ENCODE peak calls at places on chromosomes 5 and 9, in six cellular contexts. K, Y, F, M, D and V are unnamed samples.

GRCh38 chr5:179165421-179166170 is 105.4 kb downstream of the ZNF354C start:
- DNase-seq in K (no peak), Y (no peak), F (no peak), M (no peak), D (no peak), V (no peak)

GRCh38 chr5:139751236-139751635 is 44.4 kb upstream of the PSD2 start:
- DNase-seq in K (no peak), Y (no peak), F (no peak), M (no peak), D (no peak), V (no peak)

GRCh38 chr5:179264641-179265528 is 80.4 kb downstream of the ADAMTS2 start:
- DNase-seq in K (no peak), Y (no peak), F (no peak), M (no peak), D (peak), V (no peak)

GRCh38 chr5:170266570-170267379 is 30.8 kb downstream of the LCP2 start:
- DNase-seq in K (no peak), Y (no peak), F (no peak), M (no peak), D (no peak), V (no peak)

GRCh38 chr9:109440797-109441287 is 57.3 kb downstream of the PTPN3 start:
- DNase-seq in K (peak), Y (no peak), F (peak), M (no peak), D (peak), V (no peak)

GRCh38 chr9:16442622-16443021 is 427.8 kb downstream of the BNC2 start:
- DNase-seq in K (no peak), Y (peak), F (no peak), M (no peak), D (no peak), V (no peak)

GRCh38 chr9:3708751-3709150 is 182.9 kb upstream of the RFX3 start:
- DNase-seq in K (no peak), Y (no peak), F (no peak), M (peak), D (no peak), V (no peak)

GRCh38 chr5:180387798-180388197 is 34.7 kb upstream of the GFPT2 start:
- DNase-seq in K (no peak), Y (no peak), F (no peak), M (no peak), D (no peak), V (no peak)

GRCh38 chr9:134642385-134643181 is 980 bp downstream of the COL5A1 start:
- DNase-seq in K (no peak), Y (no peak), F (no peak), M (no peak), D (no peak), V (no peak)

GRCh38 chr5:88660947-88661869 is 221.8 kb downstream of the MEF2C start:
- DNase-seq in K (peak), Y (no peak), F (peak), M (no peak), D (no peak), V (peak)

GRCh38 chr9:37390759-37391158 is 31.7 kb upstream of the GRHPR start:
- DNase-seq in K (peak), Y (peak), F (peak), M (peak), D (peak), V (peak)

GRCh38 chr9:114551750-114552685 is 35.6 kb upstream of the ATP6V1G1 start:
- DNase-seq in K (peak), Y (peak), F (no peak), M (no peak), D (peak), V (no peak)

GRCh38 chr5:147504001-147504400 is 5.9 kb downstream of the DPYSL3 start:
- DNase-seq in K (no peak), Y (no peak), F (no peak), M (no peak), D (no peak), V (no peak)

GRCh38 chr9:109251080-109251775 is 69.6 kb downstream of the EPB41L4B start:
- DNase-seq in K (peak), Y (no peak), F (no peak), M (no peak), D (peak), V (no peak)

GRCh38 chr5:107320851-107321250 is 349.9 kb downstream of the EFNA5 start:
- DNase-seq in K (no peak), Y (no peak), F (no peak), M (no peak), D (no peak), V (no peak)

GRCh38 chr9:126417007-126417406 is 90.4 kb downstream of the MVB12B start:
- DNase-seq in K (no peak), Y (no peak), F (no peak), M (no peak), D (no peak), V (no peak)

GRCh38 chr5:72543365-72543764 is 36.2 kb upstream of the ZNF366 start:
- DNase-seq in K (no peak), Y (no peak), F (no peak), M (no peak), D (no peak), V (no peak)

GRCh38 chr5:32332971-32333370 is 20.2 kb upstream of the MTMR12 start:
- DNase-seq in K (no peak), Y (no peak), F (no peak), M (no peak), D (no peak), V (no peak)

GRCh38 chr9:130766031-130766903 is 68.8 kb upstream of the ABL1 start:
- DNase-seq in K (no peak), Y (no peak), F (no peak), M (no peak), D (no peak), V (no peak)

GRCh38 chr5:19235101-19235584 is 752.9 kb downstream of the CDH18 start:
- DNase-seq in K (no peak), Y (no peak), F (no peak), M (no peak), D (no peak), V (no peak)

GRCh38 chr9:4741365-4742031 is 496 bp upstream of the AK3 start:
- DNase-seq in K (peak), Y (no peak), F (no peak), M (no peak), D (peak), V (peak)

GRCh38 chr5:141881886-141882285 is 3.7 kb upstream of the PCDH1 start:
- DNase-seq in K (no peak), Y (no peak), F (no peak), M (no peak), D (no peak), V (no peak)

GRCh38 chr5:32531885-32532520 is 53.4 kb upstream of the SUB1 start:
- DNase-seq in K (no peak), Y (peak), F (no peak), M (peak), D (peak), V (no peak)

GRCh38 chr9:83185517-83186192 is 122.7 kb upstream of the RASEF start:
- DNase-seq in K (no peak), Y (no peak), F (no peak), M (no peak), D (no peak), V (no peak)

GRCh38 chr5:106258591-106259125 is 1412.1 kb downstream of the EFNA5 start:
- DNase-seq in K (no peak), Y (no peak), F (no peak), M (no peak), D (no peak), V (no peak)

GRCh38 chr9:94199776-94200175 is 59.3 kb upstream of the ZNF169 start:
- DNase-seq in K (no peak), Y (no peak), F (no peak), M (no peak), D (no peak), V (no peak)

GRCh38 chr9:134025606-134026541 is 593 bp downstream of the BRD3OS start:
- DNase-seq in K (peak), Y (no peak), F (peak), M (no peak), D (peak), V (peak)

GRCh38 chr5:133524597-133524996 is 87.7 kb downstream of the FSTL4 start:
- DNase-seq in K (no peak), Y (no peak), F (no peak), M (no peak), D (no peak), V (no peak)

GRCh38 chr5:133520991-133521706 is 91.2 kb downstream of the FSTL4 start:
- DNase-seq in K (no peak), Y (no peak), F (no peak), M (no peak), D (no peak), V (no peak)

GRCh38 chr5:133525048-133525447 is 87.3 kb downstream of the FSTL4 start:
- DNase-seq in K (no peak), Y (no peak), F (no peak), M (no peak), D (no peak), V (no peak)

GRCh38 chr5:133523921-133524320 is 88.4 kb downstream of the FSTL4 start:
- DNase-seq in K (no peak), Y (no peak), F (no peak), M (no peak), D (no peak), V (no peak)

GRCh38 chr5:133523013-133523658 is 89.2 kb downstream of the FSTL4 start:
- DNase-seq in K (no peak), Y (no peak), F (no peak), M (no peak), D (no peak), V (no peak)
- TF ChIP-seq POLR2AphosphoS5 in K (no peak), Y (no peak), F (no peak), M (no peak), D (no peak), V (no peak)

GRCh38 chr5:34930527-34930844 is 1.1 kb downstream of the DNAJC21 start:
- DNase-seq in K (no peak), Y (no peak), F (no peak), M (no peak), D (no peak), V (no peak)

GRCh38 chr5:34929150-34929719 is at the start of gene DNAJC21:
- DNase-seq in K (peak), Y (peak), F (peak), M (peak), D (peak), V (peak)

GRCh38 chr5:34930870-34931269 is 1.5 kb downstream of the DNAJC21 start:
- DNase-seq in K (no peak), Y (no peak), F (no peak), M (no peak), D (no peak), V (no peak)

GRCh38 chr5:34928267-34928666 is 1.1 kb upstream of the DNAJC21 start:
- DNase-seq in K (no peak), Y (no peak), F (no peak), M (no peak), D (no peak), V (no peak)

GRCh38 chr5:34929720-34930526 is 564 bp downstream of the DNAJC21 start:
- DNase-seq in K (peak), Y (peak), F (peak), M (peak), D (peak), V (peak)
- TF ChIP-seq POLR2A in K (peak), Y (peak), F (peak), M (peak), D (peak), V (peak)

GRCh38 chr9:7185612-7186011 is 427.8 kb downstream of the KDM4C start:
- DNase-seq in K (no peak), Y (peak), F (no peak), M (no peak), D (peak), V (no peak)
- TF ChIP-seq TAF1 in K (no peak), Y (no peak), F (no peak), M (no peak), D (no peak), V (no peak)

GRCh38 chr5:14426521-14426920 is 155.1 kb upstream of the OTULINL start:
- DNase-seq in K (no peak), Y (no peak), F (no peak), M (no peak), D (no peak), V (no peak)
- TF ChIP-seq POLR2AphosphoS5 in K (no peak), Y (no peak), F (no peak), M (no peak), D (no peak), V (no peak)

DNA sequence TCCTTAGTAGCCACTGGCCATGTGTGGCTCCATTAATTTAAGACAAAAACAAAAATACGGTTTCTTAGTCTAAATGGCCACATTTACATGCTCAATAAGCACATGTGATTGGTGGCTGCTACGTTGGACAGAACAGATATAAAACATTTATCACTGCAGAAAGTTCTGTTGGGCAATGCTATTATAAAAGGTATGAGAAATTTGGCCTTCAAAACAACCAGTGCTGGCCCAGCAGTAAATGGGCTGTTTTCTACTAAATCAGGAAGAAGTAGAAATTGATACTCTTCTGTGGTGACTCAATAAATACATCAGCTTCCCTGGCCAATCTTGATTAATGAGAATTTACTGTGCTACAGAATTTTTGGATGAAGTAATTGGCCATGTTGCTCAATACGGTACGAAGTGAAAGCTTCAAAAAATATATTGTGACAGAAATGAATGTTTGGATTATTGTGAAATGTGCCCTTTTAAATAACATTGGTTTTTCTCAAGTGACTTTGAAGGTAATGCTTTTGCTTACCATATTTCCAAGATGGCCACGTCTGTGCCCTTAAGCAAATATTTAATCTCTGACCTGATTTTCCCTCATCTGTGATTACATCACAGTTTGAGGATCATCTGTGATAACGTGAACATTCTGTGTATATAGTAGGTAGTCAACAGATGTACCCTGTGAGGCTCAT is 4.2 kb downstream of the DNAJA1 start:
- DNase-seq in K (no peak), Y (no peak), F (no peak), M (no peak), D (peak), V (no peak)
- TF ChIP-seq POLR2A in K (no peak), Y (peak), F (no peak), M (no peak), D (no peak), V (no peak)

DNA sequence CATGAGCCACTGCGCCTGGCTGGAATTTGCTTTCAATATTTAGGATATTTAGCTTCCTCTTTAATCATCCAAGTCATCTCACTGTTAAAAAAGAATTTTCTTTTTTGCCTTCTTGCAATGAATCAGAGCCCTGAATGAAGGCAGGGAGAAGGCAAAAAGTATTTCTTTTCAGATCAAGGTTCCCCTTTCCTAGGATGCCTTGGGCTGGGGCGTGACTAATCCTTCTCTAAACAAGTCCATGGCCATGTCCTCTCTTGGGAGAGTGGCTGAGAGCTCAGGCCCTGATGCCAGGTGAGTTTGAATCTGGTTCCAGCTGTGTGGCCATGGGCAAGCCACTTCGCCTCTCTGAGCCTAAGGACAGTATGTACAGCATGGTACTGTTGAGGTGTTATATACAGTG is 84.8 kb upstream of the NEURL1B start:
- DNase-seq in K (no peak), Y (no peak), F (no peak), M (no peak), D (no peak), V (no peak)
- TF ChIP-seq TAF1 in K (no peak), Y (no peak), F (no peak), M (no peak), D (no peak), V (no peak)

GRCh38 chr5:177454397-177455035 is 7.9 kb downstream of the PRR7 start:
- DNase-seq in K (peak), Y (no peak), F (peak), M (no peak), D (peak), V (peak)

GRCh38 chr5:177453852-177454396 is 7.3 kb downstream of the PRR7 start:
- DNase-seq in K (no peak), Y (no peak), F (no peak), M (no peak), D (no peak), V (no peak)

GRCh38 chr5:177455661-177456590 is 9.3 kb downstream of the PRR7 start:
- DNase-seq in K (peak), Y (peak), F (peak), M (no peak), D (peak), V (peak)

GRCh38 chr5:177456591-177456964 is 10.0 kb downstream of the PRR7 start:
- DNase-seq in K (no peak), Y (no peak), F (no peak), M (no peak), D (no peak), V (no peak)

DNA sequence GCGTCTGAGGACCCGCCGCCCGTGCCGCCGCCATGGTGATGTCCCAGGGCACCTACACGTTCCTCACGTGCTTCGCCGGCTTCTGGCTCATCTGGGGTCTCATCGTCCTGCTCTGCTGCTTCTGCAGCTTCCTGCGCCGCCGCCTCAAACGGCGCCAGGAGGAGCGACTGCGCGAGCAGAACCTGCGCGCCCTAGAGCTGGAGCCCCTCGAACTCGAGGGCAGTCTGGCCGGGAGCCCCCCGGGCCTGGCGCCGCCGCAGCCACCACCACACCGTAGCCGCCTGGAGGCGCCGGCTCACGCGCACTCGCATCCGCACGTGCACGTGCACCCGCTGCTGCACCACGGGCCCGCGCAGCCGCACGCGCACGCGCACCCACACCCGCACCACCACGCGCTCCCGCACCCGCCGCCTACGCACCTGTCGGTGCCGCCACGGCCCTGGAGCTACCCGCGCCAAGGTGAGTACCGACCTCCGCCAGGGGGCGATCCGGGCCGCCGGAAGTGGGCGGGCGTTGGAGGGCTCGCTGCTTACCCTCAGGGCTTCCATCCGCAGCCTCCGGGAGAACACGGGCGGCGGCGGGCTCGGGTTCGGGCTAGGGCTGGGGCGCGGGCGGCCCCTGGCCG is 8.5 kb downstream of the PRR7 start:
- DNase-seq in K (peak), Y (no peak), F (peak), M (no peak), D (peak), V (peak)
- TF ChIP-seq POLR2AphosphoS5 in K (peak), Y (peak), F (peak), M (no peak), D (peak), V (no peak)

DNA sequence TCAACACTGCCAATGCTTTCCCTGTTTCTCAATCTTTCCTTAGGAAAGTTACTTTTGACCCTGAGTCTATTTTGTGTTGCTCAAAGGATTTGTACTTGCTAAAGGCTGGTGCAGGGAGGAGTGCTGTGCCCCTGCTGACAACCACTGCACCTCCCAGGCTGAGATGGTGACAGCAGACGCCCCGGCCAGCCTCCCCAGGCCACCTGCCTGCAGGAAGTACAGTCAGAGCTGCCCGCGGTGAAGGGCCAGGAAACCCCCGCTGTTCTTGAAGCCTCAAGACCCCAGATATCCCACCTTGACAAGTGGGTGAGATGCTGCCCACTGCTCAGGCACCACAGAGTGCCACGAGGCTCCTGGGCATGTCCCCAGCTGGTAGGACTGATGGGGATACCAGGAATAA is 44.2 kb upstream of the CKMT2 start:
- DNase-seq in K (no peak), Y (no peak), F (no peak), M (no peak), D (no peak), V (no peak)
- TF ChIP-seq POLR2A in K (no peak), Y (no peak), F (no peak), M (no peak), D (no peak), V (no peak)

DNA sequence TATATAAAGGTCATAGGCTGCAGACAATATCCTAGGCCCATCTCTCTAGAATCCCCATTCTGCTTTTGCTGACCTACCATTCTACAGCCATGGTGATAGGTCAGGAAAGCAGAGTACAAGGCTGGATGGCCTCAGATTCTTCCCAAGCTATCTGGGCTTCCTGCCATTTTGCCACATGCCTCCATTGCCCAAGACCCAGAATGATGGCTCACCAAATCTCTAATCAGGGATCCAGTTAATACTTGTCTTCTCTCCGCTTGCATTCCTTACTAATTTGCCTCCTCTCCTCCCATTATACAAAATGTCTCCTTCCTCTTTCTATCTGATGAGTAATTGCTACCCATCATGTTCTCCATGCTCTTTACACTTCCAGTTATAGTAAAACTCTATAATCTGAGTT is 22.7 kb upstream of the NDUFS4 start:
- DNase-seq in K (no peak), Y (no peak), F (no peak), M (no peak), D (no peak), V (no peak)
- TF ChIP-seq TAF1 in K (no peak), Y (no peak), F (no peak), M (no peak), D (no peak), V (no peak)

GRCh38 chr5:171397599-171397998 is 9.9 kb downstream of the NPM1 start:
- DNase-seq in K (no peak), Y (no peak), F (no peak), M (no peak), D (no peak), V (no peak)

GRCh38 chr5:171405615-171406014 is 13.8 kb upstream of the FGF18 start:
- DNase-seq in K (no peak), Y (no peak), F (no peak), M (no peak), D (no peak), V (no peak)

GRCh38 chr5:171397190-171397589 is 9.5 kb downstream of the NPM1 start:
- DNase-seq in K (no peak), Y (no peak), F (no peak), M (no peak), D (no peak), V (no peak)

GRCh38 chr5:171400169-171400568 is 12.5 kb downstream of the NPM1 start:
- DNase-seq in K (no peak), Y (no peak), F (no peak), M (no peak), D (no peak), V (no peak)

GRCh38 chr5:171401167-171401947 is 13.7 kb downstream of the NPM1 start:
- DNase-seq in K (no peak), Y (no peak), F (no peak), M (no peak), D (no peak), V (no peak)
- TF ChIP-seq POLR2AphosphoS5 in K (peak), Y (peak), F (peak), M (no peak), D (no peak), V (peak)